ENCODE peak calls at places on chromosome X, in eight cellular contexts. D, O, Z, N, L, V, R and Q are unnamed samples.

GRCh38 chrX:14832151-14832550 is 40.7 kb downstream of the FANCB start:
- DNase-seq in N (no peak), V (no peak), L (no peak), D (no peak), R (peak), Z (no peak), O (peak), Q (no peak)

GRCh38 chrX:74534569-74535038 is 79.8 kb downstream of the RLIM start:
- DNase-seq in V (no peak), N (no peak), R (peak), Z (no peak), L (no peak), O (no peak), D (no peak), Q (no peak)

GRCh38 chrX:103063918-103064434 is at the start of gene BEX1:
- DNase-seq in L (no peak), V (peak), N (peak), R (peak), O (no peak), D (peak), Z (no peak), Q (peak)

GRCh38 chrX:42398967-42399631 is 378.9 kb downstream of the PPP1R2C start:
- DNase-seq in R (peak), V (no peak), O (no peak), L (no peak), D (no peak), N (no peak), Z (no peak), Q (no peak)

GRCh38 chrX:126551725-126552312 is 795 bp downstream of the DCAF12L1 start:
- DNase-seq in N (no peak), Z (no peak), L (no peak), O (no peak), V (no peak), D (no peak), R (no peak), Q (no peak)

GRCh38 chrX:87338510-87338909 is 179.1 kb upstream of the KLHL4 start:
- DNase-seq in N (no peak), L (no peak), D (no peak), Z (peak), R (no peak), V (no peak), O (no peak), Q (no peak)

GRCh38 chrX:136689441-136689840 is 41.5 kb downstream of the CD40LG start:
- DNase-seq in R (no peak), Z (no peak), D (no peak), N (no peak), O (no peak), V (no peak), L (no peak), Q (no peak)

GRCh38 chrX:115553171-115553570 is 7.8 kb upstream of the PLS3 start:
- DNase-seq in R (no peak), V (no peak), D (no peak), L (no peak), Z (no peak), N (no peak), O (no peak), Q (no peak)

GRCh38 chrX:132940727-132941162 is 17.7 kb downstream of the HS6ST2 start:
- DNase-seq in L (no peak), Z (no peak), O (no peak), V (no peak), D (no peak), R (no peak), N (no peak), Q (no peak)

GRCh38 chrX:123173833-123174232 is 10.2 kb upstream of the GRIA3 start:
- DNase-seq in Z (no peak), O (no peak), R (peak), L (no peak), N (no peak), D (peak), V (no peak), Q (no peak)

GRCh38 chrX:12579311-12579710 is 211.9 kb upstream of the PRPS2 start:
- DNase-seq in O (no peak), N (no peak), D (no peak), R (no peak), V (no peak), L (no peak), Z (no peak), Q (no peak)

GRCh38 chrX:140066262-140066661 is 100.9 kb upstream of the CXorf66 start:
- DNase-seq in Z (no peak), L (no peak), V (no peak), N (no peak), R (no peak), D (no peak), O (no peak), Q (no peak)

GRCh38 chrX:105765691-105766090 is 56.6 kb upstream of the NRK start:
- DNase-seq in L (no peak), O (no peak), D (no peak), Z (no peak), N (no peak), R (no peak), V (no peak), Q (no peak)

GRCh38 chrX:42246814-42247213 is 323.5 kb upstream of the CASK start:
- DNase-seq in N (no peak), D (no peak), L (no peak), O (no peak), R (no peak), Z (no peak), V (no peak), Q (peak)

GRCh38 chrX:19888419-19888879 is 1.0 kb upstream of the SH3KBP1 start:
- DNase-seq in D (peak), N (peak), L (peak), R (peak), Z (no peak), V (no peak), O (peak), Q (no peak)

GRCh38 chrX:15501506-15501905 is 899 bp downstream of the BMX start:
- DNase-seq in N (no peak), D (no peak), V (no peak), L (no peak), O (no peak), Z (no peak), R (no peak), Q (no peak)

GRCh38 chrX:45711231-45711630 is 510.6 kb upstream of the DIPK2B start:
- DNase-seq in V (no peak), L (no peak), N (no peak), O (no peak), D (no peak), Z (no peak), R (peak), Q (no peak)

GRCh38 chrX:115531818-115532403 is 29.1 kb upstream of the PLS3 start:
- DNase-seq in R (peak), N (no peak), O (no peak), V (no peak), Z (no peak), L (no peak), D (no peak), Q (no peak)

GRCh38 chrX:80306007-80306406 is 114.2 kb upstream of the TENT5D start:
- DNase-seq in O (no peak), D (no peak), L (no peak), V (no peak), R (no peak), Z (no peak), N (no peak), Q (no peak)

GRCh38 chrX:149841929-149842328 is 39.1 kb upstream of the MAGEA8 start:
- DNase-seq in O (no peak), R (no peak), V (no peak), N (no peak), D (no peak), Z (no peak), L (no peak), Q (no peak)

GRCh38 chrX:6041630-6042029 is 187.0 kb downstream of the NLGN4X start:
- DNase-seq in R (peak), L (no peak), D (no peak), N (no peak), V (no peak), Z (no peak), O (no peak), Q (no peak)

GRCh38 chrX:48068096-48068887 is 3.1 kb downstream of the ZNF630 start:
- DNase-seq in N (no peak), V (no peak), Z (no peak), D (no peak), L (no peak), R (no peak), O (no peak), Q (no peak)

GRCh38 chrX:134623293-134624045 is 34.8 kb downstream of the PLAC1 start:
- DNase-seq in V (no peak), L (no peak), Z (no peak), D (no peak), R (peak), O (no peak), N (no peak), Q (no peak)

GRCh38 chrX:15497865-15498264 is 2.7 kb upstream of the BMX start:
- DNase-seq in V (peak), L (no peak), Z (no peak), N (no peak), D (peak), O (no peak), R (peak), Q (no peak)

GRCh38 chrX:118973389-118974087 is 880 bp upstream of the LONRF3 start:
- DNase-seq in O (no peak), V (peak), D (no peak), L (no peak), Z (no peak), N (no peak), R (no peak), Q (peak)

GRCh38 chrX:85052636-85053343 is 49.1 kb downstream of the APOOL start:
- DNase-seq in L (peak), O (peak), V (no peak), N (no peak), R (peak), Z (peak), D (no peak), Q (no peak)

GRCh38 chrX:82556588-82556987 is 951.5 kb upstream of the POU3F4 start:
- DNase-seq in N (no peak), Z (no peak), L (no peak), D (no peak), O (no peak), R (no peak), V (no peak), Q (no peak)

GRCh38 chrX:97310373-97310772 is 426.7 kb downstream of the RPA4 start:
- DNase-seq in V (no peak), N (no peak), O (no peak), R (peak), D (no peak), Z (no peak), L (no peak), Q (no peak)